ENCODE peak calls at places on chromosome 15, in seven cellular contexts. Z is T-helper 2 cell; M is naive thymus-derived CD8-positive, alpha-beta T cell; S is mesothelial cell of epicardium; J is NCI-H2227 treated with DMSO at 0.1 percent for 48 hours; Y is lung; W is Calu3. O is an unnamed sample.
A peak's percentile ranks its signal among the peaks of the same experiment; 100 is the strongest.

GRCh38 chr15:74795961-74796625 is 14.2 kb downstream of the CSK start:
- DNase-seq in Z (peak; percentile 69), M (no peak), S (no peak), J (no peak), Y (no peak), W (no peak), O (no peak)

GRCh38 chr15:78101423-78102105 is 9.2 kb downstream of the SH2D7 start:
- DNase-seq in Z (no peak), M (no peak), S (no peak), J (no peak), Y (no peak), W (no peak), O (no peak)

GRCh38 chr15:26066896-26067295 is 203.8 kb upstream of the ATP10A start:
- DNase-seq in Z (no peak), M (no peak), S (no peak), J (no peak), Y (no peak), W (no peak), O (no peak)

GRCh38 chr15:85750807-85751730 is 43.7 kb downstream of the KLHL25 start:
- DNase-seq in Z (peak; percentile 25), M (peak; percentile 72), S (no peak), J (no peak), Y (no peak), W (no peak), O (no peak)

GRCh38 chr15:72341361-72341760 is 21.4 kb upstream of the CELF6 start:
- DNase-seq in Z (no peak), M (no peak), S (no peak), J (no peak), Y (no peak), W (peak; percentile 9), O (no peak)

GRCh38 chr15:50321680-50322079 is 33.3 kb downstream of the GABPB1 start:
- DNase-seq in Z (no peak), M (no peak), S (no peak), J (no peak), Y (no peak), W (no peak), O (no peak)

GRCh38 chr15:95247068-95247984 is 1016.0 kb downstream of the MCTP2 start:
- DNase-seq in Z (no peak), M (no peak), S (no peak), J (no peak), Y (no peak), W (peak; percentile 73), O (peak; percentile 88)

GRCh38 chr15:52013151-52013791 is 5.7 kb upstream of the MAPK6 start:
- DNase-seq in Z (peak; percentile 86), M (no peak), S (no peak), J (no peak), Y (no peak), W (no peak), O (no peak)

GRCh38 chr15:89767411-89767915 is 8.7 kb upstream of the MESP2 start:
- DNase-seq in Z (no peak), M (no peak), S (no peak), J (no peak), Y (no peak), W (no peak), O (no peak)

O was measured in epithelial cell of proximal tubule.